ENCODE peak calls at places on chromosome X, in four cellular contexts. Z, A, R and H are unnamed samples.

GRCh38 chrX:153573999-153574398 is 24.9 kb downstream of the CCNQ start:
- DNase-seq in A (no peak), R (no peak), Z (no peak), H (no peak)

GRCh38 chrX:150873616-150874015 is 24.9 kb downstream of the CD99L2 start:
- DNase-seq in A (no peak), R (peak), Z (no peak), H (no peak)

GRCh38 chrX:40085086-40085551 is 12.6 kb downstream of the BCOR start:
- DNase-seq in A (no peak), Z (no peak), R (peak), H (peak)

GRCh38 chrX:20267924-20268701 is 1.4 kb upstream of the RPS6KA3 start:
- DNase-seq in A (no peak), Z (peak), R (peak), H (no peak)

GRCh38 chrX:149527705-149528104 is 13.1 kb upstream of the EOLA1 start:
- DNase-seq in R (no peak), A (no peak), Z (peak), H (no peak)

GRCh38 chrX:136031626-136032025 is 46.4 kb downstream of the SLC9A6 start:
- DNase-seq in A (no peak), Z (no peak), R (no peak), H (no peak)

GRCh38 chrX:109472939-109473713 is 8.8 kb downstream of the GUCY2F start:
- DNase-seq in R (peak), A (no peak), Z (peak), H (no peak)

GRCh38 chrX:21479695-21480280 is 105.6 kb downstream of the CNKSR2 start:
- DNase-seq in Z (peak), A (no peak), R (peak), H (peak)

GRCh38 chrX:104253567-104254441 is 929 bp downstream of the ESX1 start:
- DNase-seq in Z (peak), A (no peak), R (no peak), H (no peak)

GRCh38 chrX:153568612-153569011 is 30.3 kb downstream of the CCNQ start:
- DNase-seq in A (no peak), R (no peak), Z (no peak), H (no peak)

GRCh38 chrX:42505057-42505456 is 272.9 kb downstream of the PPP1R2C start:
- DNase-seq in Z (no peak), A (no peak), R (no peak), H (no peak)

GRCh38 chrX:68916891-68917290 is 88.1 kb downstream of the EFNB1 start:
- DNase-seq in Z (no peak), A (no peak), R (no peak), H (no peak)

GRCh38 chrX:119784747-119785446 is 6.5 kb downstream of the RPL39 start:
- DNase-seq in A (no peak), R (peak), Z (peak), H (no peak)

GRCh38 chrX:23666282-23666681 is 1.0 kb upstream of the PRDX4 start:
- DNase-seq in Z (no peak), R (no peak), A (no peak), H (no peak)

GRCh38 chrX:23662187-23662586 is 5.1 kb upstream of the PRDX4 start:
- DNase-seq in A (no peak), R (no peak), Z (no peak), H (no peak)

GRCh38 chrX:23668335-23668734 is 1.0 kb downstream of the PRDX4 start:
- DNase-seq in Z (no peak), R (no peak), A (no peak), H (no peak)

GRCh38 chrX:23662853-23663252 is 4.4 kb upstream of the PRDX4 start:
- DNase-seq in R (peak), A (no peak), Z (no peak), H (peak)

DNA sequence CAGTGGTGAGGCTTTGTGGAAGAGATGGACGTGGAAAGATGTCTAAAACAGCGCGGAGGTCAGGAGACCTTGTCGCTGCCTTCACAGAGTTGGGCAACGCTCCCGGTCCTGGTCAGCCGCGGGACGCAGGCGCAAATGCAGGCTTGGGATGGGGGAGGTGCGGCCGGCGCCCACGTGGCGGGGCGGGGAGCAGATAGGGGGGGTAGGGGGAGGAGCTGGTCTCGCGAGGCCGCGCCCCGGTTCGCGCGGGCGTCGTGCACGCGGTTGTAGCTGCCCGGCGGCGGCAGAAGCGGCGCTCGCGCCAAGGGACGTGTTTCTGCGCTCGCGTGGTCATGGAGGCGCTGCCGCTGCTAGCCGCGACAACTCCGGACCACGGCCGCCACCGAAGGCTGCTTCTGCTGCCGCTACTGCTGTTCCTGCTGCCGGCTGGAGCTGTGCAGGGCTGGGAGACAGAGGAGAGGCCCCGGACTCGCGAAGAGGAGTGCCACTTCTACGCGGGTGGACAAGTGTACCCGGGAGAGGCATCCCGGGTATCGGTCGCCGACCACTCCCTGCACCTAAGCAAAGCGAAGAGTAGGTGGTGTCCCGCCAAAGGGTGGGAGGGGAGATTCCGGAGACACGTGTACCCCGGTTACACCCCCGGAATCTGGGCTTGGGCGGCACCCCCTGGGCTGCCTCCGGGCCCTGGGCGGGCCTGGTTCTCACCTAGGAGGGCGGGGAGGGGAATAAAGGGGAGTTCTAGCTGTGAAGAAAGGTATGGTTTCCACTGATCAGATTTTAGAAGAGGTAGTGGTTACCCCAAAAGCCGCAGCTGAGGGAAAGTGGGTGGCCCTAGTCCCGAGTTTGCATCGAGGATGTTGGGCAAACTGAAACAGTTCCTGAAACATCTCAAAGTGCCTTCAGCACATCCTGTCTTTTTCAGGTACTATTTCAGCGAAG is at the start of gene PRDX4:
- DNase-seq in Z (peak), A (peak), R (peak), H (peak)
- TF ChIP-seq CTCF in Z (no peak), A (no peak), R (no peak), H (no peak)

GRCh38 chrX:151875270-151876026 is 37.2 kb upstream of the MAGEA4 start:
- DNase-seq in Z (no peak), R (no peak), A (no peak), H (no peak)

GRCh38 chrX:151878574-151878973 is 34.1 kb upstream of the MAGEA4 start:
- DNase-seq in A (no peak), R (no peak), Z (no peak), H (no peak)

GRCh38 chrX:151879856-151880255 is 32.8 kb upstream of the MAGEA4 start:
- DNase-seq in A (no peak), Z (no peak), R (no peak), H (no peak)

GRCh38 chrX:151880895-151881294 is 31.8 kb upstream of the MAGEA4 start:
- DNase-seq in Z (no peak), A (no peak), R (no peak), H (no peak)
- TF ChIP-seq CTCF in Z (no peak), A (no peak), R (no peak), H (no peak)

GRCh38 chrX:94831364-94831763 is 1157.4 kb downstream of the FAM133A start:
- DNase-seq in A (no peak), Z (no peak), R (peak), H (no peak)
- TF ChIP-seq CTCF in A (peak), Z (peak), R (no peak), H (peak)

DNA sequence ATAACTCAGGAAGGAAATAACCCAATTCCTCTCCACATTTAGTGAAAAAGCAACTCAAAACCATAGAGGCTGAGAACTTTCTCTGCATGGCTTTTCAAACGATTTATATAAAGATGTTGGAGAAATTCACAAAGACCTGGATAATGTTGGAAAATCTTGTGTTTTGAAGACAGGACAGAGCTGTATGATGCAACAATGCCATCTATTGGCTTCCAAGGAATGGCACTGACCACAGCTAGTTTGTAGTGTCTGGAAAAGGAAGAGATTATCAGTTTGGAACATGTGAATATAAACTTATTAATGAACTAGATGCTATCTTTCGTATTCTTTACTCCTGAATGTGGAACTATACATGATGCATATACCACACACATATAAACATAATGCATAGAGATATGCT is 503.6 kb downstream of the IL1RAPL1 start:
- DNase-seq in R (peak), A (no peak), Z (no peak), H (no peak)
- TF ChIP-seq CTCF in R (peak), A (no peak), Z (no peak), H (peak)

DNA sequence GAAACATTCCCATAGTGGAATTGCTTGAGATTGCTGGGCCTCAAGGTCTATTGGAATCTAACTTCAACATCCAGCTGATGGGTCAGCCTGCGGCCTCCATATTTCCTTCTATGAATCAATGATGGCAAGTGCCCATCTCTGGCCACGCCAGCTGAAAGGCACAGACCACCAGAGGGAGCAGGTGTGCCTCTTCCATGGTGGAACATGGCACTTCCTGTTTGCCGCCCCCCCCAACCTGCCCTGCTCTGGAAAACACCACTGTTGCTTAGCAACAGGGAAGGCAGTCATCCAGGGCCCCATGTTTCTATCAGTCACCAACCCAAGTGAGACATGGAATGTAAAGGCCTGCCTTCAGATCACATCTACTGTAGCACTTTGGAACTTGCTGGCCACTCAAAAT is 11.6 kb downstream of the PAGE4 start:
- DNase-seq in A (peak), Z (peak), R (peak), H (no peak)
- TF ChIP-seq CTCF in A (peak), Z (peak), R (peak), H (peak)

GRCh38 chrX:92232182-92232581 is 453.0 kb downstream of the PCDH11X start:
- DNase-seq in R (peak), A (no peak), Z (peak), H (no peak)
- TF ChIP-seq CTCF in R (peak), A (peak), Z (peak), H (peak)